ENCODE peak calls at places on chromosomes 6 and 20, in five cellular contexts. M, Y, W, P and L are unnamed samples.

GRCh38 chr6:13013681-13014550 is 297.3 kb downstream of the PHACTR1 start:
- DNase-seq in M (no peak), Y (no peak), W (no peak), P (no peak), L (peak; percentile 39)

GRCh38 chr20:10647471-10647870 is 26.3 kb downstream of the JAG1 start:
- DNase-seq in M (no peak), Y (no peak), W (no peak), P (peak; percentile 68), L (peak; percentile 37)

GRCh38 chr6:3568396-3569082 is 111.7 kb upstream of the SLC22A23 start:
- DNase-seq in M (no peak), Y (peak; percentile 10), W (no peak), P (no peak), L (no peak)

GRCh38 chr6:107116328-107116892 is 1.1 kb upstream of the BEND3 start:
- DNase-seq in M (no peak), Y (peak; percentile 16), W (no peak), P (no peak), L (peak; percentile 59)

GRCh38 chr6:79598012-79598411 is 33.1 kb upstream of the SH3BGRL2 start:
- DNase-seq in M (no peak), Y (no peak), W (no peak), P (no peak), L (no peak)

GRCh38 chr20:19827818-19828217 is 69.8 kb downstream of the RIN2 start:
- DNase-seq in M (no peak), Y (no peak), W (no peak), P (no peak), L (no peak)

GRCh38 chr20:10658876-10659632 is 14.7 kb downstream of the JAG1 start:
- DNase-seq in M (no peak), Y (no peak), W (no peak), P (no peak), L (no peak)

GRCh38 chr6:151018035-151018434 is 152.5 kb downstream of the MTHFD1L start:
- DNase-seq in M (no peak), Y (no peak), W (peak; percentile 57), P (no peak), L (no peak)

GRCh38 chr6:52595000-52595795 is 18.3 kb upstream of the TRAM2 start:
- DNase-seq in M (no peak), Y (peak; percentile 55), W (no peak), P (no peak), L (peak; percentile 50)

GRCh38 chr6:102995491-102995890 is 1602.0 kb downstream of the GRIK2 start:
- DNase-seq in M (no peak), Y (no peak), W (no peak), P (no peak), L (no peak)

GRCh38 chr20:37351689-37352610 is 6.0 kb downstream of the SRC start:
- DNase-seq in M (no peak), Y (no peak), W (no peak), P (no peak), L (no peak)

GRCh38 chr6:18308070-18308735 is 43.9 kb upstream of the DEK start:
- DNase-seq in M (no peak), Y (no peak), W (no peak), P (no peak), L (no peak)

GRCh38 chr6:21594427-21595264 is 1.1 kb downstream of the SOX4 start:
- DNase-seq in M (no peak), Y (peak; percentile 60), W (no peak), P (peak; percentile 77), L (peak; percentile 75)

GRCh38 chr20:59561614-59562277 is 42.6 kb upstream of the PHACTR3 start:
- DNase-seq in M (no peak), Y (no peak), W (no peak), P (no peak), L (no peak)

GRCh38 chr6:15327271-15327670 is 81.4 kb downstream of the JARID2 start:
- DNase-seq in M (no peak), Y (no peak), W (peak; percentile 10), P (no peak), L (peak; percentile 28)

GRCh38 chr6:45880139-45880538 is 135.5 kb downstream of the CLIC5 start:
- DNase-seq in M (no peak), Y (no peak), W (no peak), P (no peak), L (no peak)

GRCh38 chr6:56927538-56928453 is 27.1 kb upstream of the BEND6 start:
- DNase-seq in M (no peak), Y (no peak), W (no peak), P (no peak), L (no peak)

GRCh38 chr20:53617791-53618489 is 24.3 kb upstream of the ZNF217 start:
- DNase-seq in M (no peak), Y (no peak), W (no peak), P (peak; percentile 19), L (no peak)

GRCh38 chr6:130517444-130517931 is 151.7 kb downstream of the TMEM200A start:
- DNase-seq in M (no peak), Y (peak; percentile 95), W (peak; percentile 80), P (no peak), L (peak; percentile 49)

GRCh38 chr6:150074651-150075416 is 5.9 kb upstream of the ULBP3 start:
- DNase-seq in M (no peak), Y (no peak), W (no peak), P (peak; percentile 25), L (no peak)

GRCh38 chr20:2688041-2688591 is 4.5 kb upstream of the EBF4 start:
- DNase-seq in M (no peak), Y (no peak), W (peak; percentile 15), P (peak; percentile 64), L (peak; percentile 74)

GRCh38 chr20:61871913-61872312 is 193.8 kb downstream of the TAF4 start:
- DNase-seq in M (no peak), Y (no peak), W (no peak), P (no peak), L (no peak)

GRCh38 chr20:63119451-63120285 is 96.3 kb downstream of the YTHDF1 start:
- DNase-seq in M (no peak), Y (no peak), W (no peak), P (no peak), L (no peak)

GRCh38 chr6:70884074-70884983 is 72.5 kb downstream of the B3GAT2 start:
- DNase-seq in M (no peak), Y (peak; percentile 20), W (peak; percentile 32), P (no peak), L (peak; percentile 78)

GRCh38 chr20:24382775-24383174 is 86.7 kb upstream of the SYNDIG1 start:
- DNase-seq in M (no peak), Y (no peak), W (no peak), P (no peak), L (no peak)

GRCh38 chr6:163180874-163181541 is 233.5 kb upstream of the QKI start:
- DNase-seq in M (no peak), Y (peak; percentile 2), W (peak; percentile 41), P (peak; percentile 74), L (no peak)

GRCh38 chr6:146355521-146356100 is 188.0 kb upstream of the RAB32 start:
- DNase-seq in M (no peak), Y (no peak), W (no peak), P (no peak), L (no peak)

GRCh38 chr6:26319405-26320128 is 45.4 kb upstream of the BTN3A2 start:
- DNase-seq in M (no peak), Y (no peak), W (no peak), P (no peak), L (no peak)

GRCh38 chr6:105510746-105511145 is 107.9 kb upstream of the PREP start:
- DNase-seq in M (no peak), Y (peak; percentile 58), W (no peak), P (no peak), L (no peak)

GRCh38 chr6:157241411-157241979 is 81.8 kb downstream of the TMEM242 start:
- DNase-seq in M (no peak), Y (no peak), W (no peak), P (no peak), L (no peak)

DNA sequence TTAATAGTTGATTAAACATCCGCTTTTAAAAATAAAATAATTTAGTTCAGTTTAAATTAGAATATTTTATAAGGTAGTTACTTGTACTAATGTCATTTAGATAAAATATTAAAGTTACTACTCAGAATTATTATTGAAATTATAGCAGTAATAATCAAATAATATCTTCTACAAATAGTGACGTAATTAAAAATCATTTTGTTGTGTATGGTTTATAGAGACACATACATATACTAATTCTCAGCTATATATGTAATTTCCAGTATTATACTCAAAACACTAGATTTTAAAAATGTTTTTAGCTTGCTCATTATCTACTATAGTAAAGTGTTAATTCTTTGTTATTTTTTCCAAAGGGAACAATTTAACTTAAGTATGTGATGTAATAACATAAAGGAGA is 435.2 kb upstream of the MANEA start:
- DNase-seq in M (no peak), Y (no peak), W (no peak), P (no peak), L (no peak)
- TF ChIP-seq CTCF in M (no peak), Y (no peak), W (no peak), P (no peak), L (no peak)

GRCh38 chr6:20212392-20213111 is at the start of gene MBOAT1:
- DNase-seq in M (peak; percentile 96), Y (peak; percentile 96), W (peak; percentile 68), P (peak; percentile 96), L (peak; percentile 85)
- TF ChIP-seq CTCF in M (peak; percentile 29), Y (no peak), W (no peak), P (peak; percentile 18), L (no peak)

DNA sequence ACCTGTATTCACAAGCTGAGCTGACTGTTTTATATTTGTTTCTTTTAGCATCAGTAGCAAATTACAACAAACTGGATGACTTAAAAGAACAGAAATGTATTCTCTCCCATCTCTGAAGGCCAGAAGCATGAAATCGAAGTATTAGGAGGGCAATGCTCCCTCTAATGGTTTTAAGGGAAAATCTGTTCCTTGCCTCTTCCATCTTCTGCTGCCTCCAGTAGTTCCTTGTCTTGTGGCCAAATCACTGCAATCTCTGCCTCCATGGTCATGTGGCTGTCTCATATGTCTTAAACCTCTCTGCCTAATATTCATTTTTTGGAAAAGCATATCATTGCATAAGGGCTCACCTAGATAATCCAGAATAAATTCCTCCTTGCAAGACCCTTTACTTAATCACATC is 25.2 kb upstream of the ASCC3 start:
- DNase-seq in M (no peak), Y (no peak), W (no peak), P (no peak), L (no peak)
- TF ChIP-seq CTCF in M (no peak), Y (no peak), W (no peak), P (no peak), L (no peak)

GRCh38 chr6:42510795-42511194 is 53.0 kb upstream of the UBR2 start:
- DNase-seq in M (no peak), Y (no peak), W (no peak), P (no peak), L (no peak)
- TF ChIP-seq CTCF in M (no peak), Y (no peak), W (peak; percentile 26), P (no peak), L (no peak)

DNA sequence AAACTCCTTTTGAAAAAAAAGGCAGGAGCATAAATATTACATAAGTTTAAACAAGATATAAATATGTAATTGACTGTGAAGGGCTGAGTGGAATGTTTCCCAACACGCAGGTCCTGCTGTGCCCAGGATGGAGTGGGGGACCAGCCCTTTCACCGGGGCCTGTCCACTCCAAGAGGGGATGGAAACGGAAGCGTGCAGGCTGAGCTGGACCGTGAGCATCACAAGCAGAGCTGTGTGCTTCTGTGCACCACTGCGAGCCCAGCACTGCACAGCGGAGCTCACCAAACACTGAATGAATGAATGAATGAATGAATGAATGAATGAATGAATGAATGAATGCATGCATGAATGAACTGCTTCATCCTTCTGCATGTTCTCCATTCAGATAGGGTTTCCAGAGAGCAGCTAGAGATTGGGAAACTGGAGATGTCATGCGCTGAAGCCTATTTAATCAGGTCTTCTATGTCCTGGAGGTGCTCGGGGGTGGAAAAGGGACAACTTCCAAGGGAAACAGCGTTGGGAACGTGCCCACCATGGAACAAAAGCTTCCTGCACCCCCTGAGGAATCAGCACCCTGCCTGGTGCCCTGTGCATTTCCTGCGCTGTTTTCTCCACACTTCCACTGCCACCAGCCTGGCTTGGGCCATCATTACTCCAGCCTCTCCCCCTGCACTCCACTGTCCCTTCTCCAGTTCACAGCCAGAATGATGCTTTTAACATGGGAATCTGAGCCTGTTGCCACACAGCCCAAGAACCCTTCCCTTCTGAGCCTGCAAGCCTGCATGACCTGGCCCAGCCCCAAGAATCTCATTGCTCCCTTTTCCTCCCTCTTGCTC is 157.6 kb downstream of the ANKRD60 start:
- DNase-seq in M (peak; percentile 73), Y (no peak), W (no peak), P (peak; percentile 38), L (no peak)
- TF ChIP-seq CTCF in M (no peak), Y (no peak), W (no peak), P (no peak), L (no peak)